ENCODE peak calls at places on chromosomes 3 and 15, in eight cellular contexts. One of them, this sample, is unnamed.

GRCh38 chr3:65039754-65040210 is 352.0 kb upstream of the ADAMTS9 start:
- DNase-seq in stomach: no peak
- DNase-seq in pancreas: no peak
- DNase-seq in astrocyte of the spinal cord: peak; percentile 82
- DNase-seq in ovary: no peak
- DNase-seq in tibial artery: no peak
- DNase-seq in SK-N-MC: no peak
- DNase-seq in epithelial cell of esophagus: peak; percentile 3
- DNase-seq in this sample: no peak

GRCh38 chr3:12440927-12441326 is 43.4 kb upstream of the TSEN2 start:
- DNase-seq in stomach: no peak
- DNase-seq in pancreas: peak; percentile 37
- DNase-seq in astrocyte of the spinal cord: peak; percentile 86
- DNase-seq in ovary: peak; percentile 73
- DNase-seq in tibial artery: peak; percentile 27
- DNase-seq in SK-N-MC: no peak
- DNase-seq in epithelial cell of esophagus: no peak
- DNase-seq in this sample: peak; percentile 50

GRCh38 chr3:69385723-69386483 is at the start of gene FRMD4B:
- DNase-seq in stomach: peak; percentile 86
- DNase-seq in pancreas: peak; percentile 74
- DNase-seq in astrocyte of the spinal cord: peak; percentile 29
- DNase-seq in ovary: peak; percentile 39
- DNase-seq in tibial artery: peak; percentile 70
- DNase-seq in SK-N-MC: no peak
- DNase-seq in epithelial cell of esophagus: peak; percentile 51
- DNase-seq in this sample: peak; percentile 96

GRCh38 chr15:101213570-101213969 is 38.3 kb downstream of the CHSY1 start:
- DNase-seq in stomach: no peak
- DNase-seq in pancreas: no peak
- DNase-seq in astrocyte of the spinal cord: no peak
- DNase-seq in ovary: no peak
- DNase-seq in tibial artery: no peak
- DNase-seq in SK-N-MC: no peak
- DNase-seq in epithelial cell of esophagus: peak; percentile 58
- DNase-seq in this sample: no peak

GRCh38 chr3:155382396-155383042 is 89.0 kb upstream of the STRIT1 start:
- DNase-seq in stomach: peak; percentile 82
- DNase-seq in pancreas: peak; percentile 76
- DNase-seq in astrocyte of the spinal cord: peak; percentile 68
- DNase-seq in ovary: peak; percentile 13
- DNase-seq in tibial artery: peak; percentile 61
- DNase-seq in SK-N-MC: no peak
- DNase-seq in epithelial cell of esophagus: peak; percentile 74
- DNase-seq in this sample: peak; percentile 87

GRCh38 chr3:12822725-12823373 is 18.5 kb downstream of the RPL32 start:
- DNase-seq in stomach: no peak
- DNase-seq in pancreas: no peak
- DNase-seq in astrocyte of the spinal cord: peak; percentile 29
- DNase-seq in ovary: no peak
- DNase-seq in tibial artery: no peak
- DNase-seq in SK-N-MC: no peak
- DNase-seq in epithelial cell of esophagus: peak; percentile 50
- DNase-seq in this sample: no peak

GRCh38 chr15:28075482-28076029 is 23.6 kb downstream of the OCA2 start:
- DNase-seq in stomach: no peak
- DNase-seq in pancreas: no peak
- DNase-seq in astrocyte of the spinal cord: no peak
- DNase-seq in ovary: no peak
- DNase-seq in tibial artery: no peak
- DNase-seq in SK-N-MC: no peak
- DNase-seq in epithelial cell of esophagus: no peak
- DNase-seq in this sample: no peak

GRCh38 chr15:43214592-43215295 is 6.1 kb downstream of the EPB42 start:
- DNase-seq in stomach: no peak
- DNase-seq in pancreas: no peak
- DNase-seq in astrocyte of the spinal cord: no peak
- DNase-seq in ovary: no peak
- DNase-seq in tibial artery: no peak
- DNase-seq in SK-N-MC: no peak
- DNase-seq in epithelial cell of esophagus: no peak
- DNase-seq in this sample: no peak

DNA sequence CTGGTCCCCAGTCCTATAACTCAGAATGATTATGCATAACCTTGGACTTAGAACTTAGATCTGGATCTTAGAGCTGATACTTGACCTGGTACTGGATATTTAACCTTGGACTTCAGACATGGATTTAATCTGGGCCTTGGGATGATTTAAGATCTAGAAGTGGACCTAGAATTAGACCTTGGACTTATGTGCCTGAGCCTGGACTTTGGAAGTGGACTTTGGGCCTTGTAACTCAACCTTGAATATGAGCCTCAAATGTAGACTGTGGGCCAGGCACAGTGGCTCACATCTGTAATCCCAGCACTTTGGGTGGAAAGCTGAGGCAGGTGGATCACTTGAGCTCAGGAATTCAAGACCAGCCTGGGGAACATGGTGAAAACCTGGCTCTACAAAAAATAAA is 46.1 kb downstream of the ZNF589 start:
- DNase-seq in stomach: no peak
- DNase-seq in pancreas: no peak
- DNase-seq in astrocyte of the spinal cord: no peak
- DNase-seq in ovary: no peak
- DNase-seq in tibial artery: no peak
- DNase-seq in SK-N-MC: no peak
- DNase-seq in epithelial cell of esophagus: no peak
- DNase-seq in this sample: no peak
- H3K4me3 ChIP-seq in stomach: no peak overlapping the region
- H3K4me3 ChIP-seq in pancreas: no peak overlapping the region
- H3K4me3 ChIP-seq in astrocyte of the spinal cord: no peak overlapping the region
- H3K4me3 ChIP-seq in ovary: no peak overlapping the region
- H3K4me3 ChIP-seq in tibial artery: no peak overlapping the region
- H3K4me3 ChIP-seq in SK-N-MC: no peak overlapping the region
- H3K4me3 ChIP-seq in epithelial cell of esophagus: no peak overlapping the region
- H3K4me3 ChIP-seq in this sample: no peak overlapping the region

GRCh38 chr3:146131616-146132410 is 29.2 kb downstream of the PLOD2 start:
- DNase-seq in stomach: no peak
- DNase-seq in pancreas: no peak
- DNase-seq in astrocyte of the spinal cord: peak; percentile 87
- DNase-seq in ovary: no peak
- DNase-seq in tibial artery: no peak
- DNase-seq in SK-N-MC: no peak
- DNase-seq in epithelial cell of esophagus: peak; percentile 43
- DNase-seq in this sample: no peak
- H3K4me3 ChIP-seq in stomach: no peak overlapping the region
- H3K4me3 ChIP-seq in pancreas: no peak overlapping the region
- H3K4me3 ChIP-seq in astrocyte of the spinal cord: no peak overlapping the region
- H3K4me3 ChIP-seq in ovary: no peak overlapping the region
- H3K4me3 ChIP-seq in tibial artery: no peak overlapping the region
- H3K4me3 ChIP-seq in SK-N-MC: no peak overlapping the region
- H3K4me3 ChIP-seq in epithelial cell of esophagus: no peak overlapping the region
- H3K4me3 ChIP-seq in this sample: no peak overlapping the region

DNA sequence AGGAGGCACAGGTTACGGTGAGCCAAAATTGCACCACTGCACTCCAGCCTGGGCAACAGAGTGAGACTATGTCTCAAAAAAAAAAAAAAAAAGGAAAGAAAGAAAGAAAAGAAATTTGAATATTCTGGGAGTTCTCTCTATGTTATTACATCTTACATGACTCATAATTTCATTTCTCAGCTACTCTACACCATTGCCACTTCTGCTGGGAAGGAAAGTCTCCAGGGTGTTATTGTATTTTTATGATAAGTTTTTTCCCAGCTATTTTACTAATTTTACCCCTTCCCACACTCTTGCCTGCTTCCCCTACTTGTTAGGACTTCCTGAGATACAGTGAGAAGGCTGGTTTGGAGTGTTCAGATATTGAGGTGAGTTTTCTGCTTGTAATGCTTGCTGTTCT is 69.6 kb upstream of the UMPS start:
- DNase-seq in stomach: no peak
- DNase-seq in pancreas: no peak
- DNase-seq in astrocyte of the spinal cord: no peak
- DNase-seq in ovary: no peak
- DNase-seq in tibial artery: no peak
- DNase-seq in SK-N-MC: no peak
- DNase-seq in epithelial cell of esophagus: no peak
- DNase-seq in this sample: no peak
- H3K4me3 ChIP-seq in stomach: no peak overlapping the region
- H3K4me3 ChIP-seq in pancreas: no peak overlapping the region
- H3K4me3 ChIP-seq in astrocyte of the spinal cord: no peak overlapping the region
- H3K4me3 ChIP-seq in ovary: no peak overlapping the region
- H3K4me3 ChIP-seq in tibial artery: no peak overlapping the region
- H3K4me3 ChIP-seq in SK-N-MC: no peak overlapping the region
- H3K4me3 ChIP-seq in epithelial cell of esophagus: no peak overlapping the region
- H3K4me3 ChIP-seq in this sample: no peak overlapping the region

DNA sequence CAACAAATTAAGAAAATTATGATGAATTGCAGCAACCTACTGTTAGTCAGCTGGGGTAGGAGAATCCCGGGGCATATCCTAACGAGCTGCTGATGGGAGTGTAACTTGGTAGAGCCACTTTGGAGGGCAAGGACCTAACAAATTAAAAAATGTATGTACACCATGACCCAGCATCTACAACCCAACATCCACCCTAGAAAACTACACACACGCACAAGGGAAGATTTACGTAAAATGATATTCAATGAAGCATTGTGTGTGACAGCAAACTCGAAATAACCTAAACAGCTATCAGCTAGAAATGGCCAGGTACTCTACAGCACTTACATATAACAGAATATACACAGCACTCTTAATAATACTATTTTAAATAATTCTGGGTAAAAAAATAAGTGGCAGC is 1.8 kb downstream of the BCL2A1 start:
- DNase-seq in stomach: no peak
- DNase-seq in pancreas: no peak
- DNase-seq in astrocyte of the spinal cord: no peak
- DNase-seq in ovary: no peak
- DNase-seq in tibial artery: no peak
- DNase-seq in SK-N-MC: no peak
- DNase-seq in epithelial cell of esophagus: no peak
- DNase-seq in this sample: no peak
- H3K4me3 ChIP-seq in stomach: no peak overlapping the region
- H3K4me3 ChIP-seq in pancreas: no peak overlapping the region
- H3K4me3 ChIP-seq in astrocyte of the spinal cord: no peak overlapping the region
- H3K4me3 ChIP-seq in ovary: no peak overlapping the region
- H3K4me3 ChIP-seq in tibial artery: no peak overlapping the region
- H3K4me3 ChIP-seq in SK-N-MC: no peak overlapping the region
- H3K4me3 ChIP-seq in epithelial cell of esophagus: no peak overlapping the region
- H3K4me3 ChIP-seq in this sample: peak overlapping the region; percentile 41

GRCh38 chr3:184677344-184678316 is 34.2 kb downstream of the MAGEF1 start:
- DNase-seq in stomach: no peak
- DNase-seq in pancreas: no peak
- DNase-seq in astrocyte of the spinal cord: no peak
- DNase-seq in ovary: no peak
- DNase-seq in tibial artery: no peak
- DNase-seq in SK-N-MC: no peak
- DNase-seq in epithelial cell of esophagus: no peak
- DNase-seq in this sample: no peak

GRCh38 chr3:184679056-184679502 is 32.8 kb downstream of the MAGEF1 start:
- DNase-seq in stomach: no peak
- DNase-seq in pancreas: no peak
- DNase-seq in astrocyte of the spinal cord: no peak
- DNase-seq in ovary: peak; percentile 56
- DNase-seq in tibial artery: no peak
- DNase-seq in SK-N-MC: no peak
- DNase-seq in epithelial cell of esophagus: no peak
- DNase-seq in this sample: no peak

GRCh38 chr3:184674626-184675025 is 37.2 kb downstream of the MAGEF1 start:
- DNase-seq in stomach: no peak
- DNase-seq in pancreas: no peak
- DNase-seq in astrocyte of the spinal cord: no peak
- DNase-seq in ovary: no peak
- DNase-seq in tibial artery: no peak
- DNase-seq in SK-N-MC: no peak
- DNase-seq in epithelial cell of esophagus: no peak
- DNase-seq in this sample: no peak

GRCh38 chr3:184678317-184679055 is 33.4 kb downstream of the MAGEF1 start:
- DNase-seq in stomach: no peak
- DNase-seq in pancreas: no peak
- DNase-seq in astrocyte of the spinal cord: no peak
- DNase-seq in ovary: no peak
- DNase-seq in tibial artery: no peak
- DNase-seq in SK-N-MC: no peak
- DNase-seq in epithelial cell of esophagus: no peak
- DNase-seq in this sample: no peak

GRCh38 chr3:184676927-184677326 is 34.9 kb downstream of the MAGEF1 start:
- DNase-seq in stomach: no peak
- DNase-seq in pancreas: no peak
- DNase-seq in astrocyte of the spinal cord: no peak
- DNase-seq in ovary: no peak
- DNase-seq in tibial artery: no peak
- DNase-seq in SK-N-MC: no peak
- DNase-seq in epithelial cell of esophagus: no peak
- DNase-seq in this sample: no peak
- H3K4me3 ChIP-seq in stomach: no peak overlapping the region
- H3K4me3 ChIP-seq in pancreas: no peak overlapping the region
- H3K4me3 ChIP-seq in astrocyte of the spinal cord: no peak overlapping the region
- H3K4me3 ChIP-seq in ovary: no peak overlapping the region
- H3K4me3 ChIP-seq in tibial artery: no peak overlapping the region
- H3K4me3 ChIP-seq in SK-N-MC: no peak overlapping the region
- H3K4me3 ChIP-seq in epithelial cell of esophagus: no peak overlapping the region
- H3K4me3 ChIP-seq in this sample: no peak overlapping the region

GRCh38 chr3:175005881-175006280 is 146.7 kb downstream of the NAALADL2 start:
- DNase-seq in stomach: no peak
- DNase-seq in pancreas: no peak
- DNase-seq in astrocyte of the spinal cord: no peak
- DNase-seq in ovary: no peak
- DNase-seq in tibial artery: no peak
- DNase-seq in SK-N-MC: peak; percentile 20
- DNase-seq in epithelial cell of esophagus: no peak
- DNase-seq in this sample: no peak
- H3K4me3 ChIP-seq in stomach: no peak overlapping the region
- H3K4me3 ChIP-seq in pancreas: no peak overlapping the region
- H3K4me3 ChIP-seq in astrocyte of the spinal cord: no peak overlapping the region
- H3K4me3 ChIP-seq in ovary: no peak overlapping the region
- H3K4me3 ChIP-seq in tibial artery: no peak overlapping the region
- H3K4me3 ChIP-seq in SK-N-MC: no peak overlapping the region
- H3K4me3 ChIP-seq in epithelial cell of esophagus: no peak overlapping the region
- H3K4me3 ChIP-seq in this sample: no peak overlapping the region

DNA sequence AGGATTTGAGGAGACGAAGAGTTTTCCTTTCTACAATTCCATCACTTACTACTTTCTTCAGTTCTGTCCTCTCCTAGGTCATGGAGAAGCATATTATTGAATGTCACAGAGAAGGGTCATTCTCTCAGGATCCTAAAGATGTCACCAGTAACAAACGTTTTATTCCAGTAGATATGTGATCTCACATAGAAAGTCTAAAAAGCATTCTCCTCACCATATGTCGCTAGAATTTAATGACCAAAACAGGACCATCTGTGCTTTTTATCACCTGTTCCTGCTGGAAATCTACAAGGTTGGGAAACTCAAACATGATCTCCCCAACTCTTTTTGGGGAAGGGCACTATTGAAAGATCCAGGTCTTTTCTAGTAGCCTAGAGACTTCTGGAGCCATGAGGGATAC is 24.0 kb upstream of the FRMD5 start:
- DNase-seq in stomach: no peak
- DNase-seq in pancreas: no peak
- DNase-seq in astrocyte of the spinal cord: no peak
- DNase-seq in ovary: no peak
- DNase-seq in tibial artery: no peak
- DNase-seq in SK-N-MC: no peak
- DNase-seq in epithelial cell of esophagus: no peak
- DNase-seq in this sample: no peak
- H3K4me3 ChIP-seq in stomach: no peak overlapping the region
- H3K4me3 ChIP-seq in pancreas: no peak overlapping the region
- H3K4me3 ChIP-seq in astrocyte of the spinal cord: no peak overlapping the region
- H3K4me3 ChIP-seq in ovary: no peak overlapping the region
- H3K4me3 ChIP-seq in tibial artery: no peak overlapping the region
- H3K4me3 ChIP-seq in SK-N-MC: no peak overlapping the region
- H3K4me3 ChIP-seq in epithelial cell of esophagus: no peak overlapping the region
- H3K4me3 ChIP-seq in this sample: no peak overlapping the region

GRCh38 chr3:192831111-192831644 is 86.5 kb downstream of the MB21D2 start:
- DNase-seq in stomach: no peak
- DNase-seq in pancreas: no peak
- DNase-seq in astrocyte of the spinal cord: peak; percentile 95
- DNase-seq in ovary: no peak
- DNase-seq in tibial artery: no peak
- DNase-seq in SK-N-MC: no peak
- DNase-seq in epithelial cell of esophagus: peak; percentile 78
- DNase-seq in this sample: no peak
- H3K4me3 ChIP-seq in stomach: no peak overlapping the region
- H3K4me3 ChIP-seq in pancreas: no peak overlapping the region
- H3K4me3 ChIP-seq in astrocyte of the spinal cord: no peak overlapping the region
- H3K4me3 ChIP-seq in ovary: no peak overlapping the region
- H3K4me3 ChIP-seq in tibial artery: no peak overlapping the region
- H3K4me3 ChIP-seq in SK-N-MC: no peak overlapping the region
- H3K4me3 ChIP-seq in epithelial cell of esophagus: no peak overlapping the region
- H3K4me3 ChIP-seq in this sample: no peak overlapping the region